ENCODE peak calls at places on chromosome 4, in seven cellular contexts. Q, H, R, J, A, Z and E are unnamed samples.

GRCh38 chr4:134544303-134544761 is 342.7 kb upstream of the PABPC4L start:
- DNase-seq in A (peak), R (peak), J (peak), Z (peak), Q (no peak), H (no peak), E (no peak)

GRCh38 chr4:86825511-86825910 is 23.7 kb downstream of the SLC10A6 start:
- DNase-seq in J (no peak), H (no peak), Z (no peak), Q (no peak), A (no peak), R (peak), E (no peak)

GRCh38 chr4:78137538-78137937 is 80.4 kb downstream of the FRAS1 start:
- DNase-seq in A (no peak), Z (no peak), H (no peak), Q (no peak), R (no peak), J (no peak), E (no peak)

GRCh38 chr4:152957437-152958185 is 21.5 kb downstream of the FHDC1 start:
- DNase-seq in A (peak), J (peak), R (no peak), Q (peak), Z (no peak), H (no peak), E (no peak)

GRCh38 chr4:13840573-13841185 is 213.2 kb upstream of the BOD1L1 start:
- DNase-seq in Q (no peak), Z (no peak), A (no peak), R (no peak), J (peak), H (no peak), E (no peak)

GRCh38 chr4:152460488-152460887 is 75.4 kb downstream of the FBXW7 start:
- DNase-seq in A (peak), R (peak), Q (no peak), J (peak), Z (no peak), H (no peak), E (no peak)

GRCh38 chr4:159273841-159274240 is 171.0 kb downstream of the RAPGEF2 start:
- DNase-seq in Z (no peak), A (no peak), H (no peak), Q (no peak), J (no peak), R (no peak), E (no peak)

GRCh38 chr4:114015444-114015899 is 36.0 kb upstream of the ARSJ start:
- DNase-seq in J (peak), H (no peak), A (peak), Q (no peak), Z (no peak), R (peak), E (no peak)

GRCh38 chr4:139735381-139736256 is 70.0 kb downstream of the MGST2 start:
- DNase-seq in R (peak), A (peak), H (no peak), Z (no peak), J (no peak), Q (peak), E (peak)

GRCh38 chr4:151809716-151810115 is 48.9 kb upstream of the GATB start:
- DNase-seq in Z (no peak), A (no peak), Q (no peak), R (no peak), H (no peak), J (no peak), E (no peak)

GRCh38 chr4:114364857-114365256 is 233.8 kb upstream of the UGT8 start:
- DNase-seq in A (peak), Q (no peak), Z (no peak), J (peak), H (no peak), R (peak), E (no peak)

GRCh38 chr4:159016527-159017137 is 86.2 kb upstream of the RAPGEF2 start:
- DNase-seq in J (peak), R (no peak), Z (no peak), Q (no peak), H (no peak), A (no peak), E (no peak)